ENCODE peak calls at places on chromosome 19, in nine cellular contexts. W is endodermal cell; G is CD8-positive, alpha-beta T cell; K is adrenal gland; R is breast epithelium; C is IMR-90; P is lower lobe of right lung; A is heart right ventricle; Y is cardiac muscle cell. X is an unnamed sample. For H3K36me3 and H3K4me1, the result is how much of the 10 kb centered on the place peaks cover.

GRCh38 chr19:31283701-31284100 is 65.5 kb downstream of the TSHZ3 start:
- DNase-seq in K (no peak), R (no peak), G (no peak), P (no peak), C (no peak), A (no peak), W (no peak), Y (no peak), X (peak)

GRCh38 chr19:39858541-39858940 is 12.4 kb upstream of the FBL start:
- DNase-seq in W (peak), R (no peak), C (peak), A (no peak), G (peak), Y (peak), P (peak), K (no peak), X (no peak)

GRCh38 chr19:31979362-31979761 is 366.0 kb upstream of the ZNF507 start:
- DNase-seq in Y (no peak), W (peak), R (no peak), P (no peak), K (no peak), C (no peak), A (no peak), G (no peak), X (no peak)

GRCh38 chr19:34990578-34991192 is 9.4 kb upstream of the GRAMD1A start:
- DNase-seq in W (no peak), R (no peak), Y (no peak), A (no peak), G (no peak), K (no peak), C (no peak), P (peak), X (no peak)

GRCh38 chr19:39637891-39638290 is 17.8 kb upstream of the LGALS16 start:
- DNase-seq in G (no peak), W (no peak), Y (no peak), R (no peak), A (no peak), C (no peak), K (no peak), P (no peak), X (no peak)

GRCh38 chr19:27679905-27680304 is 1533.0 kb downstream of the UQCRFS1 start:
- DNase-seq in Y (no peak), R (no peak), C (no peak), W (peak), P (no peak), K (no peak), G (no peak), A (no peak), X (no peak)

GRCh38 chr19:11693505-11694499 is 44.9 kb downstream of the ZNF823 start:
- DNase-seq in K (no peak), G (no peak), R (no peak), C (peak), A (no peak), W (peak), Y (peak), P (no peak), X (no peak)

GRCh38 chr19:49680473-49681351 is 3.6 kb downstream of the PRMT1 start:
- DNase-seq in G (peak), P (peak), R (peak), C (peak), A (peak), K (peak), W (peak), Y (peak), X (peak)

GRCh38 chr19:42362342-42362741 is 27.8 kb downstream of the CNFN start:
- DNase-seq in R (no peak), G (no peak), Y (no peak), K (no peak), C (no peak), A (no peak), W (no peak), P (no peak), X (no peak)
- H3K36me3 ChIP-seq in R (under half), G (under half), Y (under half), K (under half), C (under half), A (half or more), W (under half), P (under half), X (under half)

DNA sequence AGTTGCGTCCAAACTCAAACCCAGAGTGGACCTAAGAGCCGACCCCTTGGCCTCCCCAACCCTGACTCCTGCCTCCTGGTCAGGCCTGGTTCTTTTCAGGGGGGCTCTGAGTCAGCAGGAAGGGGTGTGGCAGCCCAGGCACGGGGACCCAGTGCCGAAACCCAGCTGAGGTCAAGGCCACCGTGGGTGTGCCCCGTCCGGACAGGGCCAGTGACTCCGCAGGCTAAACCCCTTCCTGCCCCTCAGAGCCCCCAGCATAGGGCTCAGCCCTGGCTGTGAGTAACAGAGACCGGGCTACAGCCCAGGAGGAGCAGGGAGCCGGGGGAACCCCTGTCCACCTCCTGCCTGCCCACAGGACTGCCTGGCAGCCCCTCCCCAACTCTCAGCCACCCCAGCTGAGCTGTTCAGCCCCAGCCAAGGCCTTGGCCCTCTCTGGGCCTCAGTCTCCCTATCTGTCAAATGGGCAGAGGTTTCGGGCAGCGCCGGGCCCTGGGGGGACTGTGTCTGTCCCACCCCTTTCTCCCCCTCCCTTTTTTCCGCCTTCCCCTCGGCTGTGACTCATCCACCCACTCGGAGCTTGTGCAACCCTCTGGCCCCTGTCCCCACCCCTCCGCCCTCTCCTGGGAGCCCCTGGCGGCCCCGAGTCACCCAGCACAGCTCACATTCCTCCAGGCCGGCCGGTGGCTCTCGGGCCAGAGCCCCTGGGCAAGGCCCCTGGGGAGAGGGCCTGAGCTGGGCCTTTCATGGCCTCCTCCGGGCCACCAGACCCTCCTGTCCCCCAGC is 8.6 kb downstream of the ZBTB7A start:
- DNase-seq in P (peak), K (peak), A (peak), Y (no peak), W (no peak), C (peak), R (peak), G (peak), X (peak)
- H3K4me1 ChIP-seq in P (half or more), K (half or more), A (half or more), Y (under half), W (under half), C (under half), R (half or more), G (half or more), X (half or more)

GRCh38 chr19:18055967-18056366 is 30.8 kb downstream of the IL12RB1 start:
- DNase-seq in W (no peak), C (no peak), R (no peak), K (no peak), Y (no peak), A (no peak), G (no peak), P (no peak), X (no peak)
- TF ChIP-seq CTCF in W (no peak), C (no peak), R (no peak), K (no peak), Y (no peak), A (no peak), G (no peak), P (no peak), X (no peak)

DNA sequence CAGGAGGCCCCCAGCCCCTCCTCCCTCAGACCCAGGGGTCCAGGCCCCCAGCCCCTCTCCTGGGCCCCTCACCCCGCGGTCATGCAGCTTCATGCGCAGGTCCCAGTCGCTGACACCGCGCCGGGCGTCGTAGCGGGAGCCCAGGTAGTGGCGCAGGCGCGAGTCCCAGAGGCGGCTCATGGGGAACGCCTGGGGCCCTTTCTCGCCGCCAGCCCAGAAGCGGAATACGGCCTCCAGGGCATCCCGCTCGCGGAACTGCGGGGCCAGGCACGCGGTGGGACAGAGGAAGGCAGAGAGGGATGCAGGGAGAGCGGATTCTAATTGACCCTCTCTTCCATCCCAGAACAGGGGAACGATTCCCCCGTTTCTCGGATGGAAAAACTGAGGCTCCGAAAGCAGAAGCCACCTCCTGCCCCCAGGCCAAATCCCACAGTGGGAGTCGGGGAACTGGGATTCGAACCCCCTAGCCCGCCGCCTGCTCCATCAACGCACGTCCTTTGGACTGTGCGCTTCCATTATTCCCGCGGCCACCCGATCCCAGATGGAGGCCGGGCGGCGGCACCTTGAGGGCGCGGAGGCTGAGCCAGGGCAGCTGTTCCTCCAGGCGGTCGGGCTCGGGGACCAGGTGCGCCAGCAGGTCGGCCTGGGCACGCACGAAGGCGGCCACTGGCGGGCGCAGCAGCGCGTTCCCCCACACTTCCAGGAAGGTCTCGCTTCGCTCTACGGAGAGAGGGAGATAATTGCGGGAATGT is 4.2 kb upstream of the TNNI3 start:
- DNase-seq in Y (no peak), K (no peak), P (no peak), C (no peak), W (peak), A (no peak), G (no peak), R (no peak), X (peak)
- H3K36me3 ChIP-seq in Y (under half), K (under half), P (under half), C (under half), W (under half), A (under half), G (under half), R (under half), X (under half)

GRCh38 chr19:47330466-47330869 is 1.5 kb upstream of the C5AR2 start:
- DNase-seq in K (no peak), C (peak), A (no peak), Y (no peak), W (no peak), P (no peak), R (no peak), G (no peak), X (no peak)

GRCh38 chr19:47331931-47332547 is at the start of gene C5AR2:
- DNase-seq in A (no peak), C (no peak), K (no peak), Y (no peak), R (no peak), P (no peak), W (no peak), G (no peak), X (no peak)

DNA sequence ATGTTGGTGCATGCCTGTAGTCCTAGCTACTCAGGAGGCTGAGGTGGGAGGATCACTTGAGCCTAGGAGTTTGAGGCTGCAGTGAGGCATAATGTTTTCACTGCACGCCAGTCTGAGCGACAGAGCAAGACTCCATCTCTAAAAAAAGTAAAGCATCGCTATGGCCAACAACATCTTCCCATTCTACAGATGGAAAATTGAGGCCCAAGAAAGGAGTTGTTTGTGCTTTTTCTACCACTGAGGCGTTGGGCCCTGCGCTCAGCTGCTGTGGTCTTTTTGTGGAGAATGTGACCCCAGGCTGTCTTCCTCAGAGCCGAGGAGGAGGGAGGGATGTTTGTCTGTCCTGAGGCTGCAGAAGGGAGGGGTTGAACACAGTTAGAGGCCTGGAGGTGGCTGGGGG is 485 bp upstream of the C5AR2 start:
- DNase-seq in W (no peak), Y (no peak), P (no peak), R (no peak), A (no peak), G (no peak), C (no peak), K (no peak), X (no peak)
- H3K4me1 ChIP-seq in W (under half), Y (under half), P (under half), R (under half), A (under half), G (under half), C (under half), K (under half), X (under half)

DNA sequence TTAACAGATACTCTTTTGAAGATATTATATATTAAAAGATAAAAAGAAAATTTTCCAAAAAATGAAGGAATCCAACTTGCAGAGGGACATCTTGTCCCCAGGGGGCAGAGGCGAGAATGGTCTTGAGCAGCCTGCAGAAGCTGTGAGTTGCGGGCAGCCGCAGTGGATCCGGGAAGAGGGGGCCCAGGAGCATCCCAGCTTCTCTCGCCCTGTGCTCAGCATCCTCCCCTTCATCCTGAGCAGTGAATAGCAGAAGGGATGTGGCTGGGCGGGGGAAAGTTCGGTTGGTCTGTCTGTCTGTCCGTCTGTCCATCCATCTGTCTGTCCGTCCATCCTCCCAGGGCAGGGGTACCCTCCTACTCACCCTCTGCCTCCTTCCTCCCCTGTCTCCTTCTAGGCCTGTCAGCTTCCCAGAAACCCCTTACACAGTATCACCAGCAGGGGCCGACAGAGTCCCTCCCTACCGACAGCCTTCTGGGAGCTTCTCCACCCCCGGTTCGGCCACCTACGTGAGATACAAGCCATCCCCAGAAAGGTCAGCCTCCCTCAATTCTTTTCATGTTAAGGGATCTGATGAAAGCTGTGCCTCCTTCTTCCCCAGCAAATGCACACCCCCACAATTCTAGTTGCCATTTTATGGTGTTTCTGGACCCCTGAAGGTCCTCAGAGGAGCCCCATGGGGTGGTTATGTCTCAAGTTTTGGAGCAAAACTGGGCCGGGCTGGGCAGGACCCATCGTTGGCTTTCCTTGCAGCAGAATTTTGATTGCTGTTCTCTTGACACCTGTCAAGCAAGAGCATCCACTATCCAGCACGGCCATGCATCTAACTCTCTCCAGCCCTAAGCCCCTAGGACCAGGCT is 81.6 kb downstream of the DPF1 start:
- DNase-seq in A (peak), Y (peak), G (no peak), R (no peak), K (peak), C (peak), W (peak), P (no peak), X (peak)
- TF ChIP-seq CTCF in A (peak), Y (peak), G (no peak), R (peak), K (peak), C (peak), W (peak), P (peak), X (peak)

GRCh38 chr19:46324277-46324676 is 22.6 kb upstream of the PPP5C start:
- DNase-seq in G (no peak), R (no peak), A (no peak), Y (no peak), W (no peak), P (no peak), C (no peak), K (no peak), X (no peak)

GRCh38 chr19:46319620-46320019 is 22.8 kb downstream of the HIF3A start:
- DNase-seq in Y (no peak), C (no peak), G (no peak), R (no peak), W (no peak), K (no peak), A (no peak), P (no peak), X (no peak)

GRCh38 chr19:46317339-46317738 is 20.5 kb downstream of the HIF3A start:
- DNase-seq in P (no peak), C (no peak), A (no peak), Y (no peak), W (no peak), K (no peak), G (no peak), R (no peak), X (no peak)

GRCh38 chr19:46320559-46320958 is 23.7 kb downstream of the HIF3A start:
- DNase-seq in A (no peak), K (no peak), G (no peak), P (no peak), R (no peak), W (no peak), Y (no peak), C (no peak), X (no peak)

DNA sequence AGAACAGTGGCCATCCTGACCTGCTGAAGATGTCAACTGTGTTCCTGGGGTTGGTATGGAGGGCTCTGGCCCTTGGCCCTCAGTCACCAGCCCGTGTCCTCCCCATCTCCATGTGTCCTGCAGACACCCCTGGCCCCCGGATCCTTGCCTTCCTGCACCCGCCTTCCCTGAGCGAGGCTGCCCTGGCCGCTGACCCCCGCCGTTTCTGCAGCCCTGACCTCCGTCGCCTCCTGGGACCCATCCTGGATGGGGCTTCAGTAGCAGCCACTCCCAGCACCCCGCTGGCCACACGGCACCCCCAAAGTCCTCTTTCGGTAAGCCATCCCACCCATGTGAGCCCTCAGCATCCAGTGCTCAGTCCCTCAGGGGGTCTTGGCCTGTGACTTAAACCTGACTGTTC is 24.8 kb downstream of the HIF3A start:
- DNase-seq in A (no peak), Y (no peak), P (no peak), C (no peak), G (no peak), K (no peak), R (no peak), W (no peak), X (no peak)
- H3K36me3 ChIP-seq in A (half or more), Y (half or more), P (half or more), C (under half), G (under half), K (under half), R (under half), W (under half), X (under half)

DNA sequence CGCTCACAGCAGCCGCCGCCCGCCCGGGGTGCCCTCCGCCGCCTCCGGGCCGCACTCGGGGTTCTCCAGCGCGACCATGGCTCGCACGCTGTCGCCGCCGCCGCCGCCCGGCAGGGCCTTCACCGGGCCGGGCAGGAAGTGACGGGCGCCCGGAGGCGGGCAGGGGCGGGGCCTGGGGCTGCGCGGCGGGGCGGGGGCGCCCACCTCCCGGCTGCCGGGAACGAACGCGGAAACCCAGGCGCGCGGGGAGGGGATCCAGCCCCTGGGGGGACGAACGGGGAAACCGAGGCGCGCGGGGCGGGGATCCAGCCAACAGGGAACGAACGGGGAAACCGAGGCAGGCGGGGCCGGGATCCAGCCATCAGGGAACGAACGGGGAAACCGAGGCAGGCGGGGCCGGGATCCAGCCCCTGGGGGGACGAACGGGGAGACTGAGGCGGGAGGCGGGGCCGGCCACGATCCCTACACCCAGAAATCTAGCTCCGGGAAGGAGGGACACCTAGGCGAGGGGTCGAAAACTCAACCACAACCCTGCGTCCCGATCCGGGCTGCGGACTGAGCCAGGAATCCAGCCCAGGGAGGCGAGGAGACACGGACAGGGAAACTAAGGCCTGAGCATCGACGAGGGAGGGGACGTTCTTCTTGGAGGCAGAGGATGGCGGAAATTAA is at the start of gene R3HDM4:
- DNase-seq in Y (peak), W (peak), A (peak), K (peak), R (peak), C (peak), G (peak), P (peak), X (peak)
- H3K4me1 ChIP-seq in Y (under half), W (under half), A (under half), K (under half), R (under half), C (under half), G (under half), P (under half), X (half or more)

X was measured in left lung.